ENCODE peak calls at places on chromosome 2, in seven cellular contexts. E is GM12865, Q is A549, U is transverse colon, F is HFF-Myc, A is bronchial epithelial cell, B is mammary epithelial cell. D is an unnamed sample.

GRCh38 chr2:19955544-19956422 is 34.1 kb downstream of the WDR35 start:
- DNase-seq in E (peak), Q (peak), U (peak), F (peak), A (peak), B (peak), D (peak)

GRCh38 chr2:45816273-45816672 is 164.8 kb downstream of the PRKCE start:
- DNase-seq in E (no peak), Q (peak), U (no peak), F (no peak), A (no peak), B (no peak), D (peak)

GRCh38 chr2:84969511-84970265 is 1.3 kb upstream of the KCMF1 start:
- DNase-seq in E (peak), Q (peak), U (no peak), F (no peak), A (peak), B (no peak), D (peak)

GRCh38 chr2:219560037-219560892 is 11.1 kb downstream of the OBSL1 start:
- DNase-seq in E (no peak), Q (no peak), U (no peak), F (no peak), A (no peak), B (no peak), D (no peak)

GRCh38 chr2:39568561-39569006 is 97.1 kb upstream of the TMEM178A start:
- DNase-seq in E (no peak), Q (no peak), U (no peak), F (peak), A (peak), B (peak), D (peak)

GRCh38 chr2:2112416-2113131 is 218.5 kb downstream of the MYT1L start:
- DNase-seq in E (no peak), Q (no peak), U (no peak), F (no peak), A (no peak), B (no peak), D (no peak)

GRCh38 chr2:169265581-169265980 is 96.8 kb downstream of the LRP2 start:
- DNase-seq in E (no peak), Q (no peak), U (no peak), F (no peak), A (no peak), B (no peak), D (no peak)

GRCh38 chr2:8606649-8607550 is 75.0 kb upstream of the ID2 start:
- DNase-seq in E (peak), Q (no peak), U (no peak), F (no peak), A (no peak), B (no peak), D (no peak)

GRCh38 chr2:40330086-40330485 is 121.8 kb downstream of the SLC8A1 start:
- DNase-seq in E (no peak), Q (no peak), U (no peak), F (no peak), A (no peak), B (no peak), D (no peak)

GRCh38 chr2:88959480-88960204 is 268.2 kb downstream of the RPIA start:
- DNase-seq in E (no peak), Q (peak), U (no peak), F (no peak), A (peak), B (peak), D (peak)
- TF ChIP-seq CTCF in E (no peak), Q (no peak), U (no peak), F (peak), A (no peak), B (peak), D (peak)

DNA sequence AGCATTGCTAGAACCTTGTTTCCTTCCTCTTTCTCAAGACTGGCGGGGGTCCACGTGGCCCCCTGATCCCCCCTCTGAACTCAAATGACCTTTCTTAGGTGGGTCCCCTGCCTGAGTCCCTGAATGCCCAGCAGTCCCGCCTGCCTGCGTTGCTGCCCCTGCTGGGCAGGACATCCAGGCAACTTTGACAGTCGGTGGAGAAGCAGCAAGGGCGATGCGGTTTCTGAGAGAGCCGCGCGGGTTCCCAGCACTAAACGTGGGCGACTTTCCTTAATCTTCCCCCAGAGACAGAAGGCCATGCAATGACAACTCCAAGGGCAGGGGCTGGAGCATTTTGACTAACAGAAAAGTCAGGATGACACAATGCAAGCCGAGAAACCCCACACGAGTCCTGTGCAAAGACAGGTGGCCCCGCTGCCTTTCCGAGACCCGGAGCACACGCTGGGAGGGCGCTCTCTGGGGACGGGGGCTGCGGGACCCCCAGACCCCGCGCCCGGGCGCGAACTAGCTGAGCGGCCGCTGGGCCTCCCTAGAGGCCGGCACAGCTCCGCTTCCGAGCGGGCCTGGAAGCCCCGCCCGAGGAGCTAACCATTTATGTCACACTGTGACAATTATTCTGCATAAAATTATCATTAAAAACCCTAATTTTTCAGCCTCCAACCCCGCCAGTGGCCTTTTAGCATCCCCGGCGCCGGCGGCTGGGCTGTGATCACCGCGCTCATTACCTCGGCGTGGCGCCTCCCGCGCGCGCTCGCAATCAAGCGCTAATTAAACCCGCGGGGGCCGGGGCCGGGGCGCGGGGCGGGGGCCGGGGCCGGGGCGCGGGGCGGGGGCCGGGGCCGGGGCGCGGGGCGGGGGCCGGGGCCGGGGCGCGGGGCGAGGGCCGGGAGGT is 27.4 kb downstream of the ASB18 start:
- DNase-seq in E (no peak), Q (no peak), U (no peak), F (no peak), A (no peak), B (no peak), D (no peak)
- TF ChIP-seq CTCF in E (no peak), Q (no peak), U (no peak), F (no peak), A (no peak), B (no peak), D (no peak)

DNA sequence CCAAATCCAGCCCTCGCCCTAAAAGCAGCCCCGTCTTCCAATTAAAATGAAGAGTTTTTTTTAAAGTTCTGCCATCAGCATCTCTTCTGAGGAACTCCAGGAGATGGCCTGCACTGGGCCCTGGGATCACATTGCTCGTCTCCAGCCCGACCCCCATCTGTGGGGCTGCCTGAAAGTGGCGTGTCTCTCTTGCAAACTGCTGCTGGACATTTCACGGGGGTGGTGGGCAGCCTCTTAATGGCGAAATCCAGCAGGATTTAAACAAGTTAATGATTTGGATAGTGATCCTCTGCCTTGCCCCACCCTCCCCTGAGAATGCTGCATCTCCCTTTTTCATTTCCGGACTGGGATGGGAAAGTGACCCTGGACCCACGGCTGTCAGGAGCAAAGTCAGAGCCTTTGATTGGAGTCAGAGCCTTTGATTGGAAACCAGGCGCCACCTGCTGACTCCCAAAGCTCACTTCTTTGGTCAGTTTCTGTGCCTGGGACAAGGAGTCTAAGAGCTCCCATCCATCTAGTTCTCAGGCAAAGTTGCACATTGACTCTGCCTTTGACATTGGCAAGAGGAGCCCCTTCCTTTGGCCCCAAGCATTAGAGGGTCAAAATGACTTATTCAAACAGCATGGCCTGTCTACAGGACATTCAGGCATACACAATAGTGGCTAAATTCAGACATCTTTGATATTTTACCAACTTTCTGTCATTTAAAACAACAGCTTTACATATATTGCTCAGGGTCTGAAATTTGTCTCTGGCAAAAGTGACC is 155.2 kb downstream of the SH3BP4 start:
- DNase-seq in E (peak), Q (peak), U (peak), F (peak), A (peak), B (peak), D (peak)
- TF ChIP-seq CTCF in E (peak), Q (peak), U (peak), F (peak), A (peak), B (peak), D (peak)

GRCh38 chr2:127581516-127582490 is 46.3 kb downstream of the MYO7B start:
- DNase-seq in E (no peak), Q (no peak), U (no peak), F (no peak), A (no peak), B (no peak), D (no peak)
- TF ChIP-seq CTCF in E (no peak), Q (no peak), U (no peak), F (no peak), A (no peak), B (no peak), D (no peak)

DNA sequence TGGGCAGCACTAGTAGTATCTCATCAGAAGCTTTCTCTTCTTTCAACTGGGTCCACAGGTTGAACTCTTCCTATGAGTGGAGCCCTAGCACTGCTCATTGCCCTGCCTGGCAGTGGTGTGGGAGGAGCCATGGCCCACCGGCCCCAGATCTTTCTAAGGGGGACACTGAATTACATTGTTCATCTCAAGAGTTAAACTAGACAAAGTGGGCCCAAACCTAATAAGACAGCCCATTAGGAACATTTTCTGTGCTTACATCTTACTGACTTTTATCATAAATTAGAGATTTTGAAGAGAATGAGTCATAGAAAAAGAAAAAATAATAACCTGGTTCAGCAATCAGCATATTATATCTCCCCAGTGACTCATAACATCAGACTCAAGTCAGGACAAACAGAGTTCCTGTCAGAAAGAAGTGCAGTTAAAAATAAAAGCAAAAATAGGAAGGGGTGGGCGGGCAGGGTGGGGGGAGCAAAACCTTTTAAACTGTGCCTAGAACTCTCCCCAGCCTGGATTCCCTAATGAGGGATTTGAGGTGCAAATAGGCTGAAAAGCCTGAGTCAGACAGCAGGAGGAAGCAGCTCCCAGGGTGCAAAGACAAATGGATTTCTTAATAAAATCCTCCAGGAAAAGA is 161.6 kb upstream of the TRIB2 start:
- DNase-seq in E (no peak), Q (no peak), U (no peak), F (no peak), A (peak), B (peak), D (peak)
- TF ChIP-seq CTCF in E (no peak), Q (no peak), U (no peak), F (peak), A (no peak), B (no peak), D (peak)

GRCh38 chr2:102253753-102254150 is 57.6 kb upstream of the IL1RL1 start:
- DNase-seq in E (no peak), Q (no peak), U (no peak), F (no peak), A (no peak), B (no peak), D (peak)
- TF ChIP-seq CTCF in E (no peak), Q (peak), U (no peak), F (no peak), A (no peak), B (no peak), D (peak)

DNA sequence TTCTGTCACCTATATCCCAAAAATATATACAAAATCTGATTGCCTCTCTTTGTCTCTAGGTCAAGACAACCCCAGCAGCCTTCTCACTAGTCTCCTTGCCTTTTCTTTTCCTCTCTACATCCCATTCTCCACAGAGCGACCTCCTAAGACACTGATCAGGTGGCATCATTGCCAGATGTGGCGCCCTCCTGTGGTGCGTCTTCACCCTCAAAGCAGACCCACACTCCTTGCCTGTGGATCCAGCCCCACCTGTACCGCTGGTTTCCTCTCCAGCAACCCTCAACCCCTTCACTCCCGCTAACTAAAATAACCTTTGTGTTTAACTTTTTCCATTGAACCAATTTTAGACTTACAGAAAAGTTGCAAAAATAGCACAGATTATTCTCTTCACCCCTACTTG is 273.3 kb downstream of the GLI2 start:
- DNase-seq in E (no peak), Q (peak), U (no peak), F (no peak), A (no peak), B (no peak), D (no peak)
- TF ChIP-seq CTCF in E (peak), Q (peak), U (no peak), F (peak), A (peak), B (peak), D (peak)

GRCh38 chr2:75241696-75242095 is 42.4 kb upstream of the TACR1 start:
- DNase-seq in E (peak), Q (peak), U (no peak), F (no peak), A (peak), B (peak), D (peak)
- TF ChIP-seq CTCF in E (peak), Q (no peak), U (no peak), F (peak), A (peak), B (peak), D (no peak)

DNA sequence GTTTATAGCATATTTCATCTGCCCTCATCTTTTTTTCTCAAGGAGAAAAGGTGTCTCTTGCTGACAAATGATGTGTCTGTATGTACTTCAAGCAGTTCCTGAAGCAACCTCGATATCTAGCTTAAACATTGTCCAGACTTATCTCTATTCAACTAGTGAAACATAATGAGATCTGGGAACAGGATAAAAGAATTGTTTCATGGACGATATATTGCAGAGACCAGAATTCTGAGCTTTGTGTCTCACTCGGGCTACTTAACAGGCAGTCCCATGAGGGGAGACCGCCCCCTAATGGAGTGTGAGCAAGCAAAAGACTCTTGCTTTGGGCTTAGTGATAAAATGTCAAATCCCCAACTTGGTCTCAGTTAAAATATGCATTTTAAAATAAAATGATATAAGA is 929.2 kb upstream of the SOX11 start:
- DNase-seq in E (no peak), Q (peak), U (no peak), F (no peak), A (no peak), B (no peak), D (no peak)
- TF ChIP-seq CTCF in E (no peak), Q (no peak), U (no peak), F (no peak), A (no peak), B (no peak), D (no peak)

DNA sequence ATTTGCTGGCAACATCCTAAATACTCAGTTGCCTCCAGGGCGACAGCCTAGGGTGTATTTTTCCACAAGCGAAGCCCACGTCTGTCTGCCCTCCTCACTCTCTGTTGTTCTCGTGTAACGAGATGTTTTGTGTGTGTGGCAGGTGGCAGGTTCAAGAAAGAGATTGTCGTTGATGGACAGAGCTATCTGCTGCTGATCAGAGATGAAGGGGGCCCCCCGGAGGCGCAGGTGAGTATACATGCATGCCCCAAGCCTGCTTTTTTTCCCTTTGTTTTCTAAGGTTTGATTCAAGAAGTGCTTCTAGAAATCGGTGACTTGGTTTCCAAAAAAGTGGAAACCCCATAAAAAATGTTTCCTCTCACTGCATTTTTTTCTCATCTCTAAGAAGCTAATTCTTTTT is 247.0 kb downstream of the AGAP1 start:
- DNase-seq in E (no peak), Q (peak), U (peak), F (no peak), A (no peak), B (no peak), D (no peak)
- TF ChIP-seq CTCF in E (no peak), Q (peak), U (peak), F (peak), A (peak), B (peak), D (peak)